ENCODE peak calls at places on chromosomes 1 and 21, in seven cellular contexts. W is stomach; S is fibroblast of lung; U is hepatic stellate cell; Q is stimulated activated CD8-positive, alpha-beta memory T cell treated with anti-CD3 and anti-CD28 coated beads, Interleukin-15, amount 100 ng/mL, for 24 hours; H is activated CD8-positive, alpha-beta T cell treated with anti-CD3 and anti-CD28 coated beads, Interleukin-2, amount 10 ng/mL, durations not matched to agents 7 days and 5 days; R is GM23248. K is an unnamed sample.

GRCh38 chr1:19825298-19825697 is 10.2 kb upstream of the RNF186 start:
- DNase-seq in W (peak; percentile 63), S (no peak), U (no peak), Q (no peak), H (no peak), R (no peak), K (no peak)

GRCh38 chr1:99808391-99809115 is 41.6 kb upstream of the AGL start:
- DNase-seq in W (no peak), S (peak; percentile 92), U (peak; percentile 80), Q (no peak), H (peak; percentile 64), R (peak; percentile 95), K (peak; percentile 31)

GRCh38 chr1:32639489-32640075 is 10.8 kb downstream of the ZBTB8OS start:
- DNase-seq in W (no peak), S (peak; percentile 69), U (peak; percentile 19), Q (no peak), H (no peak), R (peak; percentile 29), K (no peak)

GRCh38 chr1:181588631-181589030 is 105.3 kb downstream of the CACNA1E start:
- DNase-seq in W (no peak), S (no peak), U (no peak), Q (no peak), H (no peak), R (no peak), K (no peak)

GRCh38 chr1:3007298-3008147 is 13.7 kb upstream of the ACTRT2 start:
- DNase-seq in W (no peak), S (no peak), U (no peak), Q (no peak), H (no peak), R (no peak), K (no peak)

GRCh38 chr1:37073752-37074151 is 39.4 kb upstream of the GRIK3 start:
- DNase-seq in W (no peak), S (no peak), U (no peak), Q (no peak), H (no peak), R (no peak), K (peak; percentile 29)

GRCh38 chr1:70319750-70320149 is 34.8 kb downstream of the ANKRD13C start:
- DNase-seq in W (no peak), S (peak; percentile 88), U (peak; percentile 49), Q (no peak), H (no peak), R (peak; percentile 77), K (no peak)

GRCh38 chr1:64343105-64343960 is 126.6 kb upstream of the CACHD1 start:
- DNase-seq in W (no peak), S (peak; percentile 74), U (no peak), Q (no peak), H (no peak), R (peak; percentile 91), K (no peak)

GRCh38 chr1:109392037-109392787 is 5.5 kb downstream of the SORT1 start:
- DNase-seq in W (no peak), S (no peak), U (no peak), Q (no peak), H (no peak), R (no peak), K (no peak)

GRCh38 chr1:61842863-61843514 is 100.7 kb downstream of the PATJ start:
- DNase-seq in W (no peak), S (no peak), U (no peak), Q (no peak), H (no peak), R (peak; percentile 21), K (no peak)

GRCh38 chr1:96464991-96465875 is 256.4 kb upstream of the PTBP2 start:
- DNase-seq in W (no peak), S (no peak), U (no peak), Q (no peak), H (no peak), R (no peak), K (no peak)

GRCh38 chr1:167776151-167776550 is 54.4 kb downstream of the MPZL1 start:
- DNase-seq in W (no peak), S (peak; percentile 79), U (no peak), Q (no peak), H (no peak), R (peak; percentile 62), K (no peak)

GRCh38 chr21:44516342-44516741 is 23.7 kb downstream of the KRTAP10-1 start:
- DNase-seq in W (no peak), S (no peak), U (no peak), Q (no peak), H (no peak), R (no peak), K (no peak)

GRCh38 chr1:155174334-155175280 is 958 bp downstream of the TRIM46 start:
- DNase-seq in W (peak; percentile 24), S (peak; percentile 31), U (no peak), Q (no peak), H (peak; percentile 74), R (peak; percentile 45), K (no peak)

GRCh38 chr1:203039609-203040517 is 13.6 kb downstream of the PPFIA4 start:
- DNase-seq in W (no peak), S (no peak), U (no peak), Q (no peak), H (no peak), R (peak; percentile 28), K (no peak)

GRCh38 chr1:60848583-60849188 is 233.7 kb upstream of the NFIA start:
- DNase-seq in W (no peak), S (peak; percentile 22), U (peak; percentile 2), Q (no peak), H (no peak), R (peak; percentile 57), K (no peak)

K was measured in NCI-H187.